ENCODE peak calls at places on chromosomes 12 and 14, in nine cellular contexts. G, R, D, E, S, I, A, J and H are unnamed samples.

GRCh38 chr12:70332236-70332635 is 33.9 kb upstream of the KCNMB4 start:
- DNase-seq in G (no peak), R (no peak), D (no peak), E (no peak), S (no peak), I (no peak), A (no peak), J (no peak), H (no peak)

GRCh38 chr14:100031506-100032281 is 33.5 kb upstream of the EVL start:
- DNase-seq in G (peak; percentile 98), R (no peak), D (no peak), E (peak; percentile 96), S (peak; percentile 24), I (peak; percentile 82), A (peak; percentile 37), J (peak; percentile 99), H (no peak)

GRCh38 chr12:6038160-6038559 is 86.3 kb downstream of the VWF start:
- DNase-seq in G (peak; percentile 49), R (no peak), D (peak; percentile 85), E (peak; percentile 31), S (peak; percentile 59), I (no peak), A (no peak), J (peak; percentile 80), H (peak; percentile 72)

GRCh38 chr12:93025145-93026103 is 96.3 kb upstream of the EEA1 start:
- DNase-seq in G (peak; percentile 48), R (no peak), D (peak; percentile 60), E (peak; percentile 61), S (no peak), I (no peak), A (no peak), J (peak; percentile 82), H (no peak)

GRCh38 chr14:96094211-96094610 is 55.0 kb downstream of the C14orf132 start:
- DNase-seq in G (no peak), R (no peak), D (no peak), E (no peak), S (no peak), I (no peak), A (no peak), J (no peak), H (no peak)

GRCh38 chr12:53324113-53324778 is 2.8 kb upstream of the AAAS start:
- DNase-seq in G (no peak), R (peak; percentile 48), D (peak; percentile 44), E (no peak), S (peak; percentile 53), I (no peak), A (peak; percentile 28), J (no peak), H (peak; percentile 44)

GRCh38 chr14:40691066-40691465 is 915.6 kb upstream of the LRFN5 start:
- DNase-seq in G (no peak), R (no peak), D (no peak), E (no peak), S (no peak), I (no peak), A (no peak), J (no peak), H (no peak)

GRCh38 chr14:50741571-50741970 is 73.5 kb upstream of the SAV1 start:
- DNase-seq in G (peak; percentile 44), R (no peak), D (no peak), E (peak; percentile 3), S (no peak), I (no peak), A (no peak), J (peak; percentile 38), H (no peak)

GRCh38 chr14:48731260-48731659 is 854.9 kb downstream of the RPS29 start:
- DNase-seq in G (no peak), R (no peak), D (no peak), E (no peak), S (no peak), I (no peak), A (no peak), J (no peak), H (no peak)

GRCh38 chr14:103941973-103942736 is at the start of gene RD3L:
- DNase-seq in G (no peak), R (no peak), D (peak; percentile 36), E (no peak), S (no peak), I (no peak), A (no peak), J (no peak), H (no peak)

GRCh38 chr14:35760143-35760542 is 49.0 kb downstream of the RALGAPA1 start:
- DNase-seq in G (no peak), R (no peak), D (no peak), E (no peak), S (no peak), I (no peak), A (no peak), J (no peak), H (no peak)

GRCh38 chr14:96261053-96261452 is 5.0 kb downstream of the BDKRB1 start:
- DNase-seq in G (no peak), R (no peak), D (no peak), E (no peak), S (no peak), I (no peak), A (no peak), J (no peak), H (no peak)

GRCh38 chr14:53032161-53032803 is 81.4 kb upstream of the FERMT2 start:
- DNase-seq in G (peak; percentile 92), R (no peak), D (peak; percentile 59), E (peak; percentile 85), S (no peak), I (no peak), A (no peak), J (peak; percentile 86), H (no peak)

GRCh38 chr14:74412753-74413152 is 13.3 kb downstream of the SYNDIG1L start:
- DNase-seq in G (no peak), R (no peak), D (no peak), E (no peak), S (no peak), I (no peak), A (no peak), J (no peak), H (no peak)

GRCh38 chr12:50458606-50459005 is 46.2 kb upstream of the DIP2B start:
- DNase-seq in G (peak; percentile 64), R (no peak), D (no peak), E (no peak), S (no peak), I (no peak), A (no peak), J (no peak), H (no peak)

GRCh38 chr12:9925746-9926393 is 6.3 kb downstream of the CLEC2A start:
- DNase-seq in G (peak; percentile 20), R (no peak), D (peak; percentile 30), E (peak; percentile 16), S (no peak), I (no peak), A (no peak), J (peak; percentile 62), H (no peak)

GRCh38 chr14:72643317-72643801 is 250.5 kb downstream of the DPF3 start:
- DNase-seq in G (peak; percentile 99), R (no peak), D (no peak), E (peak; percentile 95), S (no peak), I (no peak), A (no peak), J (peak; percentile 98), H (no peak)
- TF ChIP-seq CTCF in G (no peak), R (no peak), D (no peak), E (no peak), S (no peak), I (no peak), A (no peak), J (no peak), H (no peak)

DNA sequence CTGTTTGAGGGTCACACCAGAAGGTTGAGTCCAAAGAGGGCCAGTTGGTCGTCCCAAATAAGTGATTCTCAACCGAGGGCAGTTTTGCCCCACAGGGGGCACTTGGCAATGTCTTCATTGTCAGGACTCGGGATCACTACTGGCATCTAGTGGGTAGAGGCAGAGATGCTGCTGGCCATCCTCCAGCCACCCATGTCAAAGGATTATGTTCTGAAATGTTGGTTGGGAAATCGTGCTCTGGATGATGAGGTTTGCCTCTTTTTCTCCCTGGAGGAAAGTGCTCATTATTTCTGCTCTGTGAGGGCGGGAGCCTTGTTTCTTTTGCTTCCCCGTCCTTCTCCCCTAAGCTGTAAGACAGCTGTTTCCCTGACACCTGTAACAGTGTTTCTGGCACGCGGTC is 3.6 kb downstream of the ZNF839 start:
- DNase-seq in G (peak; percentile 52), R (peak; percentile 44), D (peak; percentile 37), E (peak; percentile 63), S (peak; percentile 56), I (peak; percentile 73), A (peak; percentile 48), J (peak; percentile 90), H (no peak)
- TF ChIP-seq CTCF in G (peak; percentile 75), R (no peak), D (peak; percentile 74), E (peak; percentile 80), S (peak; percentile 47), I (peak; percentile 52), A (peak; percentile 41), J (peak; percentile 74), H (peak; percentile 28)

GRCh38 chr12:20627001-20627588 is 68.0 kb upstream of the SLCO1C1 start:
- DNase-seq in G (no peak), R (no peak), D (no peak), E (no peak), S (peak; percentile 24), I (no peak), A (no peak), J (no peak), H (no peak)

GRCh38 chr12:20625531-20625930 is 69.6 kb upstream of the SLCO1C1 start:
- DNase-seq in G (no peak), R (no peak), D (no peak), E (no peak), S (no peak), I (no peak), A (no peak), J (no peak), H (no peak)

GRCh38 chr12:20628388-20628787 is 66.7 kb upstream of the SLCO1C1 start:
- DNase-seq in G (no peak), R (no peak), D (peak; percentile 62), E (no peak), S (no peak), I (no peak), A (no peak), J (no peak), H (no peak)

GRCh38 chr12:20628999-20629398 is 66.1 kb upstream of the SLCO1C1 start:
- DNase-seq in G (no peak), R (no peak), D (no peak), E (no peak), S (no peak), I (no peak), A (no peak), J (no peak), H (no peak)

DNA sequence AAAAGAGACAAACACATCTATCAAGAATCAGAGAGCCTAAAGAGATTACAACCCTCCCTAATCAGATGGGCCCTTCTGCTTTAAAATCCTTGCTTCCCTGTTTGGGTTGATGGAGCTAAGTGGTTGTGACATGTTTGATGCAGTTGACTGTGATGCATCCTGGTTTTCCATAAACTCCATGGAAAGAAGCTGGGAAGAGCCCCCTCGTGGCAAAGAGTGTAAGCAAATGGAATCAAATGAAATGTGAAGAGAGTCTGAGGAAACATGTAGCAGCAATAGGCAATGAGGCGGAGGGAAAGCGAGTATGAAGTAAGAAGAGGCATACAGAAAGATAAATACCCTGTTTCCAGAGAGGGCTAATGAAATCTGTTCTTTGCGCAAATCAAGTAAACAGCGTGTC is 70.4 kb upstream of the SLCO1C1 start:
- DNase-seq in G (no peak), R (no peak), D (peak; percentile 48), E (no peak), S (no peak), I (no peak), A (no peak), J (peak; percentile 46), H (peak; percentile 19)
- TF ChIP-seq CTCF in G (peak; percentile 32), R (no peak), D (peak; percentile 59), E (peak; percentile 63), S (no peak), I (peak; percentile 55), A (peak; percentile 20), J (peak; percentile 54), H (peak; percentile 54)

GRCh38 chr14:37198273-37198598 is 499 bp downstream of the MIPOL1 start:
- DNase-seq in G (no peak), R (no peak), D (no peak), E (no peak), S (no peak), I (no peak), A (no peak), J (no peak), H (no peak)
- TF ChIP-seq CTCF in G (peak; percentile 7), R (peak; percentile 13), D (no peak), E (no peak), S (no peak), I (peak; percentile 0), A (no peak), J (no peak), H (no peak)